ENCODE peak calls at places on chromosomes 1 and 21, in four cellular contexts. W is HL-60, Q is K562, C is GM12878. S is an unnamed sample.

GRCh38 chr21:44984792-44985440 is 45.1 kb downstream of the SLX9 start:
- DNase-seq in W (no peak), Q (no peak), C (no peak), S (no peak)

GRCh38 chr1:6785318-6785712 is at the start of gene CAMTA1:
- DNase-seq in W (no peak), Q (no peak), C (no peak), S (no peak)

GRCh38 chr1:11594222-11594621 is 60.0 kb downstream of the FBXO2 start:
- DNase-seq in W (no peak), Q (no peak), C (no peak), S (no peak)

GRCh38 chr1:185567006-185567405 is 167.2 kb upstream of the HMCN1 start:
- DNase-seq in W (peak), Q (no peak), C (no peak), S (no peak)

GRCh38 chr1:155911156-155912055 is at the start of gene RIT1:
- DNase-seq in W (peak), Q (peak), C (peak), S (peak)

GRCh38 chr21:34528131-34528561 is 16.1 kb upstream of the KCNE1 start:
- DNase-seq in W (no peak), Q (no peak), C (no peak), S (no peak)

GRCh38 chr21:41326414-41327080 is 9.9 kb downstream of the FAM3B start:
- DNase-seq in W (no peak), Q (no peak), C (no peak), S (no peak)

GRCh38 chr1:51969038-51969705 is 21.3 kb downstream of the RAB3B start:
- DNase-seq in W (no peak), Q (no peak), C (no peak), S (no peak)

DNA sequence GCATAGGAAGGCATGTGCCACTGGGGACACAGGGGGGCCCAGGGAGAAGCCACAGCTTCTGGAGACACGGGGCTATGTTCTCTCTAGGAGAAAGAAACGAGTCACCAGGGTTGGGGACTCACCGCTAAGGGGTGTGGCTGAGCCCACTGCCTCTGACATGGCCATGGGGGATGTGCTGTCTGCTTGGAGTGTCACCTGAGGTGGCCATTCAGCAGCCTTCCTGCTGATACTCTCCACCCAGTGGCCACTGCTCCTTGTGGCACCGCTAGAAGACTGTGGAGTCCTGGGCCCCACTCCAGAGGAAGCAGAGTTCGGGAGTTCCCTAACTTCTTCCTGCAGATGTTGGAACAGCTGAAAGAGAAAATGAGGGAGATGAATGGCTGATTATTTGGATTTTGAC is 91.2 kb upstream of the SLC45A1 start:
- DNase-seq in W (no peak), Q (no peak), C (no peak), S (no peak)
- TF ChIP-seq POLR2AphosphoS5 in W (no peak), Q (no peak), C (no peak), S (no peak)

GRCh38 chr21:33406493-33406892 is 3.3 kb downstream of the IFNGR2 start:
- DNase-seq in W (no peak), Q (no peak), C (no peak), S (no peak)
- TF ChIP-seq SPI1 in W (no peak), Q (no peak), C (no peak), S (no peak)

GRCh38 chr1:229164836-229165285 is 106.0 kb upstream of the RAB4A start:
- DNase-seq in W (no peak), Q (no peak), C (no peak), S (no peak)
- TF ChIP-seq POLR2AphosphoS5 in W (no peak), Q (no peak), C (no peak), S (no peak)

GRCh38 chr1:118333601-118334241 is 148.7 kb upstream of the SPAG17 start:
- DNase-seq in W (no peak), Q (no peak), C (no peak), S (no peak)

GRCh38 chr1:118338991-118339390 is 154.0 kb upstream of the SPAG17 start:
- DNase-seq in W (no peak), Q (no peak), C (no peak), S (no peak)

GRCh38 chr1:118339431-118340146 is 154.6 kb upstream of the SPAG17 start:
- DNase-seq in W (no peak), Q (no peak), C (no peak), S (no peak)

GRCh38 chr1:118337346-118337745 is 152.3 kb upstream of the SPAG17 start:
- DNase-seq in W (no peak), Q (no peak), C (no peak), S (no peak)

DNA sequence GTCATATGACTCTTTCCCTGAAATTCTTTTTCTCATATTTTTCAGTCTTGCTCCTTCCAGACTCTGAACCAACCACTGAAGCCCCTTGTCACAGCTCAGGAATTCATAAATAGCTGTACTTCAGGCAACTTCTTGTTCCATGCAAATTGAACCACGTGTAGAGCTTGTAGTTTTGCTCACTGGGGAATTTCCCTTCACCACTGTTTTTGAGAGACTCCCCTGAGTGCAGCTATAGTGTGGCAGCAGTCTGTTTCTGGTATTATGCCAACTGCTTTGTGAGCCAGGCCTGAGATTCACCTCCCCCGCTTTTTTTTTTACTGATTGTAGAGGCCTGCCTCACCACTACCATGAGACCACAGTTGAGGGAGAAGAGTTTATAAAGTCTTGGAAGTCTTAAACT is 150.3 kb upstream of the SPAG17 start:
- DNase-seq in W (no peak), Q (no peak), C (peak), S (no peak)
- TF ChIP-seq SPI1 in W (no peak), Q (no peak), C (no peak), S (no peak)

GRCh38 chr1:220272047-220272840 is at the start of gene RAB3GAP2:
- DNase-seq in W (peak), Q (peak), C (peak), S (peak)
- TF ChIP-seq POLR2AphosphoS5 in W (peak), Q (peak), C (peak), S (peak)

GRCh38 chr1:72182859-72183258 is 99.5 kb downstream of the NEGR1 start:
- DNase-seq in W (no peak), Q (no peak), C (no peak), S (no peak)

GRCh38 chr1:72184099-72184695 is 98.1 kb downstream of the NEGR1 start:
- DNase-seq in W (no peak), Q (no peak), C (no peak), S (no peak)

DNA sequence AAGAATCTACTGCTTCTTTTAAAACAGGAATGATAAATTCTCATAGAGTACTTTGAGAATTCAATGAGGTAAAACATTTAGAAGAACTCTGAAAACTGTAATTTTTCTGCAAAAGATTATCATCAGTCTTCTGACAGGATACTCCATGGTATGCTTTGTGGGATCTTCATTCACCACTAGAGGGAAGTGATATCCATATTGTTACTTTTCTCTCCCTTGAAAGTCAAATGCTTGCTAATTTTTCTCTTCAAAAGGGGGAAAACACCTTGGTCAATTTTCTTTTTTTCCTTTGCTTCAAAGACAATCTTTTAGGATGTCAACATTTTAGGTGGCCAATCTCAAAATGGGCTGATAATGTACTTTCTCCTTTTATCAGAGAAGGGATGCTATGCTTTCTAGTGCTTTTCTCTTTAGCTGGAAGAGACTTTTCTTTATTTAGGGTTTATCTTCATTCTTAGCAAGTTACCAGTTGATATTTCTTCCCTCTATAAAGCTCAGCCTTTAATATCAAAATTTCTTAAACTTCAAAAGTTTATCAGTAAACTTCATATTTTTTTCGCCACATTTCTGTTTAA is 95.5 kb downstream of the NEGR1 start:
- DNase-seq in W (no peak), Q (no peak), C (no peak), S (no peak)
- TF ChIP-seq SPI1 in W (no peak), Q (no peak), C (no peak), S (no peak)

DNA sequence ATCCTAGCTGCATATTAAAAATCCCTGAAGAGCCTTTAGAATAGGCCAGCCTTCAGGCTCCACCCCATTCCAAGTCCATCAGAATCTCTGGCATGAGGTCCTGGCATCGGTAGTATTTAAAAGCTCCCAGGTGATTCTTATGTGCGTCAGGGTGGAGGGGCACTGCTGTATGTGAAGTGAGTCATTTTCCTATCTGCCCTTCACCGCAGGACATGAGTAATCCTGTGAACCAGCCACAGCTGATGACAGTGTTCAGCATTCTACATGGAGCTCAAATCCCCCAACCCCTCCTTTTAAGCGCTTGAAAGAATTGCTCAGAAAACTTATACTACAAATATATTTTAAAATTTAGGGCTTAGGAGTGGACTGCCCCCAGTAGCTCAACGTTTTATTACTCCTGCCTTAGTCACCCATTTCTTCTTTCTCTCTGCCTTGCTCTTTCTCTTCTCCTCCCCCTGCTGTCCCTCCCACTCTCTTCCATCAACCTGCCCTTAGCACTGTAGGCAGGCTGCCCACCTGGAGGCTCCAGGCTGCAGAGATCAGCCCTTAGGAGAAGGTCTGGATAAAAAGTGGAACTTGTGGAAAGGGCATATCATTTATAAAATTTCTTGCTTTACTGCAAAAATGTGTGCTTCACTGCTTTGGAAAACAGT is 73.8 kb upstream of the ZNF281 start:
- DNase-seq in W (no peak), Q (peak), C (peak), S (peak)
- TF ChIP-seq POLR2AphosphoS5 in W (no peak), Q (no peak), C (no peak), S (no peak)